ENCODE peak calls at places on chromosomes 13 and 19, in four cellular contexts. S, V, P and C are unnamed samples.

GRCh38 chr19:43789029-43789428 is 8.3 kb upstream of the KCNN4 start:
- DNase-seq in V (peak), P (no peak), S (peak), C (no peak)

GRCh38 chr19:2015611-2015950 is at the start of gene BTBD2:
- DNase-seq in P (no peak), V (peak), S (peak), C (peak)

GRCh38 chr13:50403311-50403710 is 388.1 kb downstream of the KCNRG start:
- DNase-seq in P (no peak), S (no peak), V (no peak), C (no peak)

GRCh38 chr13:113883921-113884804 is 20.3 kb upstream of the GAS6 start:
- DNase-seq in V (no peak), P (no peak), S (no peak), C (no peak)

GRCh38 chr13:69524459-69525155 is 583.0 kb upstream of the ATXN8OS start:
- DNase-seq in P (no peak), V (no peak), S (no peak), C (no peak)

GRCh38 chr13:94617389-94618000 is 15.8 kb downstream of the GPR180 start:
- DNase-seq in P (no peak), S (peak), V (peak), C (no peak)

GRCh38 chr13:76455960-76456359 is 430.2 kb downstream of the KCTD12 start:
- DNase-seq in S (peak), V (peak), P (no peak), C (no peak)

GRCh38 chr13:49454388-49455015 is 10.4 kb downstream of the SETDB2 start:
- DNase-seq in V (no peak), P (no peak), S (peak), C (no peak)

GRCh38 chr13:114136576-114136975 is 4.2 kb upstream of the RASA3 start:
- DNase-seq in V (no peak), S (no peak), P (no peak), C (no peak)

GRCh38 chr13:25874907-25875306 is 176.9 kb downstream of the SHISA2 start:
- DNase-seq in V (no peak), S (no peak), P (no peak), C (no peak)

GRCh38 chr13:39422845-39423565 is 180.0 kb downstream of the LHFPL6 start:
- DNase-seq in P (no peak), S (peak), V (peak), C (no peak)

GRCh38 chr19:34269968-34270621 is 15.7 kb downstream of the GARRE1 start:
- DNase-seq in P (no peak), V (peak), S (peak), C (peak)

GRCh38 chr13:106650690-106651205 is 82.8 kb upstream of the ARGLU1 start:
- DNase-seq in S (no peak), V (no peak), P (no peak), C (no peak)

GRCh38 chr13:79281335-79281734 is 124.7 kb downstream of the RBM26 start:
- DNase-seq in S (no peak), V (no peak), P (no peak), C (no peak)

GRCh38 chr13:45296259-45296658 is 44.7 kb downstream of the TPT1 start:
- DNase-seq in P (no peak), V (no peak), S (peak), C (no peak)

DNA sequence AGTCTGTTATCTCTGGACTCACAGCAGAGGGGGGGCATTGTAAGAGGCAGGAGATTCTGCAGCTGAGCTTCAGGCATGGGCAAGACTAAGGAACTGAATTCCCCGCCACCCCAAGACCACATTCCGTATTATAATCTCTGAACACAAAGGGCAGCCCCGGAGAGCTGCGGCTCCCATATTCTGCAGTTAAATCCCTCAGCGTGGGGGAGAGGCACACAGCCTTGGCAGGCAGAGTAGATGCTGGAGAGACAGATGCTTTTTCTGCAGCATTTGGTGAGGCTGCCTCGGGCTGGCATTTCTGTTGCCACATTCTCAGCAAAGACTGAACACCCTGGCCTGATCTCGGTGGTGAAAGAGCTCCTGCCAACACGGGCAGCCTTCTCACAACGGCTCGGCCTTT is 12.9 kb downstream of the CHAF1A start:
- DNase-seq in S (peak), P (peak), V (peak), C (no peak)
- H3K4me3 ChIP-seq in S (no peak), P (peak), V (no peak), C (no peak)

DNA sequence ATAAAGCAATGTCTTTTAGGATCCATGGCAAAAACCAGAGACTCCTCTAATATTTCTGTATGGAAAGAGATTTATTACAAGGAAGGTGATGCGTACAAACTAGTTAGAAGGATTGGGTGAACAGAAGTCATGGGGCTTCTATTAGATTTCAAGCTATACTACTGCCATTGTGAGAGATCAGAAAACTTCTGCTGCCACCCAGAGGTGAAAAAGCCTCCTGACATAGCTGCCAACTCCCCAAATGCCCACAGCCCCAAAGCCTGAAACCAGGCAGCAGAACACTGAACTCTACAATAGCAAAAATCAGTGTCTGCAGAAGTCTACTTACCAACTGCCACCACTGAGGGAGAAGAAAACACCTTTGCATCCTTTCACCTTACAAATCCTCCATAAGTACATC is 379.0 kb upstream of the MIR17HG start:
- DNase-seq in V (peak), S (no peak), P (no peak), C (no peak)
- TF ChIP-seq CTCF in V (peak), S (no peak), P (peak), C (peak)

DNA sequence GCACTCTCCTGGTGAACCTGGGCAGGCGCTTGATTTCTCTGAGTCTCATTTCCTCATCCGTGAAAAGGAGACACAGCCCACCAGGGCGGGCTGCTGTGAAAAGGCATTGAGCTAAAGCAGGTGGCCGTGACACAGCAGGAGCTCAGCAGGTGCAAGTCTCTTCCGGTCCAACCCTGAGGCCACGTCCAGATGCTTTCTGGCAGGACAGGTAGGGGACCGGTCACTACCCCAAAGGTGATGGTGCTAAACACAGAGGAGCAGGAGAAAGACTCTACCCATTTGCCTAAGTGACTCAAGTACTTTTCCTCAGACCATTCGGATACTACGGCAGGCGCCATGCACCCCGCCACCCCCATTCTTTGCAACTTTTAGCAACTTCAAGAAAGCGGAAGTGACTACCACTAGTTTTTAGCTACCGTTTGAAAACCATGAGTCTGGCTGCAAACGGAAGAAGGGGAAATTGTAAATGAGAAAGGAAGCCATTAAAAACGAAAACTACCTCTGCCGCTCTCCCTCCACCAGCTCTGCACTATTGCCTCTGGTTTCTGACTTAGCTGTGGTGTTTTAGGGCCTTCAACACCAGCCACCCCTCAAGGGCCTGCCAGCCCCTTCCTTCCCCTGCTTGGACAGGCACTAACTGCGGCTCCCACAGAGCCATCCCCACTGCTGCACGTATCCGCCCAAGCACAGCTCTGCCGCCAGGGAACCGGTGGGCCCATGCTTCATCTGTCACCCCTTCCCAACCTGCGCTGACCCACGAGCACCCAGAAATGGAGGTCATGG is 4.8 kb downstream of the PPP6R1 start:
- DNase-seq in P (no peak), S (no peak), V (no peak), C (peak)
- H3K4me3 ChIP-seq in P (peak), S (peak), V (no peak), C (peak)

GRCh38 chr19:41541990-41542584 is 33.9 kb upstream of the CEACAM21 start:
- DNase-seq in V (peak), S (peak), P (no peak), C (no peak)
- TF ChIP-seq CTCF in V (peak), S (peak), P (peak), C (peak)

GRCh38 chr19:46622118-46622446 is 2.8 kb downstream of the PTGIR start:
- DNase-seq in V (no peak), P (no peak), S (no peak), C (no peak)
- H3K4me3 ChIP-seq in V (no peak), P (no peak), S (peak), C (peak)

GRCh38 chr19:45195764-45196163 is 17.2 kb downstream of the BLOC1S3 start:
- DNase-seq in P (no peak), V (no peak), S (no peak), C (no peak)

GRCh38 chr19:45202637-45203036 is 24.1 kb downstream of the BLOC1S3 start:
- DNase-seq in P (no peak), V (no peak), S (no peak), C (no peak)

GRCh38 chr19:45205810-45206209 is 27.2 kb downstream of the BLOC1S3 start:
- DNase-seq in P (no peak), V (no peak), S (no peak), C (no peak)

GRCh38 chr19:45206328-45206727 is 27.7 kb downstream of the BLOC1S3 start:
- DNase-seq in V (no peak), S (no peak), P (no peak), C (no peak)

GRCh38 chr19:45200614-45201013 is 22.0 kb downstream of the BLOC1S3 start:
- DNase-seq in S (peak), V (peak), P (peak), C (no peak)
- TF ChIP-seq CTCF in S (peak), V (peak), P (peak), C (no peak)

DNA sequence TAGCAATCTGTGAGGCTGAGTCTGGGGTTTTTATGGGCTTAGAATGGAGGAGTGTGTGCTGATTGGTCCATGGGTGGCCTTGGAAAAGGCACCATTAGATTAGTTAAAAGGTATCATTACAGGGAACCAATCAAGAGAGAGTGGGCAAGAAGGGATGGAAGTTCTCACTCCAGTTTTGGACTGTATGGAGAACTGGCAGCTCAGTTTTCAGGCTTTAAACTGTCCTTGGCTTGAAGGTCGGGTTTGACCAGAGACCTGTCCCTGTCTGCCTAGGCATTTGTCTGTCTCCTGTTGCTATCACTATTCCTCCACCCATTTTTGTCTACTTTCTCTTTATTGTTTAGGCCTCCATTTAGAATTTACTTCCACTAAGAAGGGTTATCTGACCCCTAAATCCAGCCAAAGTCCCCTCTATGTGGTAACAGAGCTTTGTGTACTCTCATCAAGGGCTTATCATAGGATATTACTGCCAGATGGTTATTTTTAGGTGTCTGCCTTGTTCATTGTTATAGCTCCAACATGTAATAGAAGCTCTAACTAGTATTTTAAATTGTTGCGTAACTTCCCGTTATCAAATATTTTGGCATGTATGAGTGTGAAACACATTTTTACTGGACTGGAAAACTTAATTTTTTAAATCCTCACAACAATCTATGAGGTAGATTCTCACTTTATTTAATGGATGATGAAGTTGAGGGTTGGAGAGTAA is 133.3 kb upstream of the SLC10A2 start:
- DNase-seq in P (no peak), V (peak), S (no peak), C (no peak)
- H3K4me3 ChIP-seq in P (no peak), V (no peak), S (no peak), C (no peak)

GRCh38 chr19:42293539-42293938 is 8.4 kb upstream of the PRR19 start:
- DNase-seq in V (no peak), S (no peak), P (no peak), C (no peak)
- TF ChIP-seq CTCF in V (peak), S (no peak), P (no peak), C (no peak)

DNA sequence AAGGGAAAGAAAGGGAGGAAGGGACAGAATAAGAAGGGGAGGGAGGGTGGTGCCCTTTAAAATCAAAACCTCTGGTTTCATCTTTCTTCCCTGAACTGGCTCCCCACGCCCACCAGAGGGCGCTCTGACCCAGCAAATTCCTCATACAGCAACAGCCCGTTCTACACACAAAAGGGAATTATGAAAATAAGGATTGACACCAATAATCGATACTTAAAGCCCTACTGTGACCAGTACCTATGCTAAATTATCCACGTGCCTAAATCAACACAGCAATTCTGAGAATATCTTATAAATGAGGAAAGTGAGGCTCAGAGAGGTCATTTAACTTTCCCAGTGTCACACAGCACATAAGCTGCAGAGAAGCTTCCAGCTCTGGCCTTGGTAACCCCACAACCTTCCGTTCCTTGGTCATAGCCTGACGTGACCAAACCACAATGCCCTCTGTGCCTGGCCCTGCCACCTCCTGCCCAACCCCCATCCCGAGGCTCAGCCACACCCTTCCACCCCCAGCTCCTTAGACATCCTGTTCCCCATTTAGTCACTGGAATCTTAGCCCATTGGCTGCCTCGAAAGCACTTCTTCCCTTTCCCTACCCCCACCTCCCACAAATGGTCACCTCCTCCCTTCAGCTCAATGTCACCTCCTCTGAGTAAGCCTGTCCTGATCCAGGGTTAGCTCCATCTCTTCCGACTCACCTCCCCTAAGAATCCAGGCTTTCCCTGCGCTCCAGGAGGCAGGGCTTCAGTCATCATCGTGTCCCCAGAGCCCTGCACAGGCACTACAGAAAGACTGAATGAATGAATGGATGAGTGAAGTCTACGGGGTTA is 34.2 kb upstream of the PNMA8B start:
- DNase-seq in V (peak), S (peak), P (peak), C (no peak)
- H3K4me3 ChIP-seq in V (no peak), S (no peak), P (peak), C (no peak)